ENCODE peak calls at places on chromosomes 11 and 22, in five cellular contexts. Q, B, S, E and K are unnamed samples.

GRCh38 chr11:26287067-26287518 is 44.8 kb upstream of the ANO3 start:
- DNase-seq in Q (no peak), B (no peak), S (peak; percentile 4), E (no peak), K (peak; percentile 38)

GRCh38 chr11:1557904-1558831 is 13.9 kb downstream of the DUSP8 start:
- DNase-seq in Q (no peak), B (peak; percentile 81), S (peak; percentile 85), E (no peak), K (peak; percentile 35)

GRCh38 chr11:84558085-84558905 is 1068.8 kb downstream of the DLG2 start:
- DNase-seq in Q (no peak), B (peak; percentile 66), S (peak; percentile 71), E (peak; percentile 68), K (peak; percentile 34)

GRCh38 chr22:41508770-41509170 is 35.5 kb downstream of the POLR3H start:
- DNase-seq in Q (no peak), B (no peak), S (no peak), E (no peak), K (no peak)

GRCh38 chr11:117953029-117953671 is 23.9 kb upstream of the TMPRSS13 start:
- DNase-seq in Q (no peak), B (no peak), S (no peak), E (no peak), K (no peak)

GRCh38 chr22:50361222-50361621 is 18.1 kb downstream of the PPP6R2 start:
- DNase-seq in Q (no peak), B (no peak), S (no peak), E (no peak), K (no peak)

GRCh38 chr11:105168457-105168856 is 28.9 kb upstream of the CARD18 start:
- DNase-seq in Q (no peak), B (peak; percentile 56), S (peak; percentile 76), E (no peak), K (no peak)

GRCh38 chr22:17198188-17199130 is 20.8 kb downstream of the ADA2 start:
- DNase-seq in Q (no peak), B (peak; percentile 35), S (no peak), E (no peak), K (no peak)

GRCh38 chr11:57249384-57250319 is 12.6 kb upstream of the APLNR start:
- DNase-seq in Q (no peak), B (peak; percentile 77), S (peak; percentile 83), E (peak; percentile 72), K (peak; percentile 71)

GRCh38 chr11:6882747-6883146 is 6.3 kb downstream of the OR10A4 start:
- DNase-seq in Q (no peak), B (no peak), S (no peak), E (no peak), K (no peak)

GRCh38 chr22:19817561-19818263 is 37.0 kb downstream of the GNB1L start:
- DNase-seq in Q (no peak), B (no peak), S (no peak), E (no peak), K (no peak)

GRCh38 chr22:37922177-37922576 is 16.1 kb downstream of the MICALL1 start:
- DNase-seq in Q (no peak), B (no peak), S (no peak), E (no peak), K (no peak)

GRCh38 chr22:50530280-50530856 is 556 bp upstream of the TYMP start:
- DNase-seq in Q (no peak), B (peak; percentile 88), S (peak; percentile 68), E (no peak), K (peak; percentile 49)

GRCh38 chr11:3613998-3614741 is 27.6 kb downstream of the ART5 start:
- DNase-seq in Q (no peak), B (no peak), S (no peak), E (no peak), K (no peak)

GRCh38 chr22:19473578-19473977 is 5.4 kb downstream of the UFD1 start:
- DNase-seq in Q (no peak), B (no peak), S (no peak), E (no peak), K (no peak)